ENCODE peak calls at places on chromosomes 12 and 14, in four cellular contexts. D, J, E and T are unnamed samples.

GRCh38 chr12:108729612-108730336 is 1.5 kb downstream of the CORO1C start:
- DNase-seq in D (no peak), J (peak), E (peak), T (no peak)

GRCh38 chr12:90211017-90211416 is 502.4 kb upstream of the ATP2B1 start:
- DNase-seq in E (no peak), D (peak), J (no peak), T (no peak)

GRCh38 chr12:3661028-3661427 is 91.9 kb downstream of the CRACR2A start:
- DNase-seq in D (no peak), J (no peak), E (no peak), T (no peak)

GRCh38 chr12:122866379-122866778 is 29.5 kb downstream of the VPS37B start:
- DNase-seq in J (no peak), E (no peak), D (no peak), T (no peak)

GRCh38 chr12:2535583-2536187 is 259.1 kb upstream of the FKBP4 start:
- DNase-seq in D (peak), E (no peak), J (no peak), T (no peak)

GRCh38 chr14:49623941-49624806 is 3.6 kb downstream of the MGAT2 start:
- DNase-seq in J (no peak), D (no peak), E (no peak), T (no peak)

GRCh38 chr14:92676448-92677086 is 71.9 kb downstream of the LGMN start:
- DNase-seq in J (no peak), D (no peak), E (no peak), T (no peak)

GRCh38 chr14:35229084-35229483 is 63.1 kb upstream of the PSMA6 start:
- DNase-seq in E (no peak), D (no peak), J (no peak), T (no peak)

GRCh38 chr14:35682802-35683201 is 126.3 kb downstream of the RALGAPA1 start:
- DNase-seq in E (no peak), J (no peak), D (peak), T (no peak)

GRCh38 chr12:84912191-84913142 is at the start of gene SLC6A15:
- DNase-seq in E (peak), J (peak), D (peak), T (peak)

GRCh38 chr12:84913151-84913550 is 552 bp upstream of the SLC6A15 start:
- DNase-seq in E (no peak), D (no peak), J (peak), T (peak)

GRCh38 chr12:84910549-84911241 is 1.9 kb downstream of the SLC6A15 start:
- DNase-seq in J (peak), D (no peak), E (no peak), T (peak)

GRCh38 chr12:84911331-84912190 is 1.0 kb downstream of the SLC6A15 start:
- DNase-seq in D (peak), J (peak), E (peak), T (peak)
- H2AK5ac ChIP-seq in D (no peak), J (no peak), E (no peak), T (no peak)

DNA sequence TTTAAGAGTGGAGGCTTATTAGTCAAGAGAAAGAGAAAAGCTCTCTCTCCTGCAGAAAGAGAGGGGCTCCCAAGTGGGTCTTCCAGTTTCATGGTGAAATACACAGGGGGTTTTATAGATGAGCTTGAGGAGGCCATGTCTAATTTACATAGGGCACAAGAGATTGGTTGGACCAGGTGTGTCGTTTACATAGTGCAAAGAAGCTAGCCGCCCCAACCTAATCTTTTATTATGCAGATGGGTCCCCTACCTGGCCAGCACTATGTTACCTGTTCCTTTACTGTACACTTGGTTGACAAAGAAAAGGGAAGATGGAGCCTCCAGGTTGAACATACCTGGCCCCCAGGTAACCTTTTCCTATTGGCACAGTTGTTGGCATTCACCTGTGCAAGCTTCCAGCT is 195.0 kb downstream of the PIK3C2G start:
- DNase-seq in D (no peak), E (no peak), J (no peak), T (no peak)
- H2BK5ac ChIP-seq in D (no peak), E (no peak), J (no peak), T (no peak)

DNA sequence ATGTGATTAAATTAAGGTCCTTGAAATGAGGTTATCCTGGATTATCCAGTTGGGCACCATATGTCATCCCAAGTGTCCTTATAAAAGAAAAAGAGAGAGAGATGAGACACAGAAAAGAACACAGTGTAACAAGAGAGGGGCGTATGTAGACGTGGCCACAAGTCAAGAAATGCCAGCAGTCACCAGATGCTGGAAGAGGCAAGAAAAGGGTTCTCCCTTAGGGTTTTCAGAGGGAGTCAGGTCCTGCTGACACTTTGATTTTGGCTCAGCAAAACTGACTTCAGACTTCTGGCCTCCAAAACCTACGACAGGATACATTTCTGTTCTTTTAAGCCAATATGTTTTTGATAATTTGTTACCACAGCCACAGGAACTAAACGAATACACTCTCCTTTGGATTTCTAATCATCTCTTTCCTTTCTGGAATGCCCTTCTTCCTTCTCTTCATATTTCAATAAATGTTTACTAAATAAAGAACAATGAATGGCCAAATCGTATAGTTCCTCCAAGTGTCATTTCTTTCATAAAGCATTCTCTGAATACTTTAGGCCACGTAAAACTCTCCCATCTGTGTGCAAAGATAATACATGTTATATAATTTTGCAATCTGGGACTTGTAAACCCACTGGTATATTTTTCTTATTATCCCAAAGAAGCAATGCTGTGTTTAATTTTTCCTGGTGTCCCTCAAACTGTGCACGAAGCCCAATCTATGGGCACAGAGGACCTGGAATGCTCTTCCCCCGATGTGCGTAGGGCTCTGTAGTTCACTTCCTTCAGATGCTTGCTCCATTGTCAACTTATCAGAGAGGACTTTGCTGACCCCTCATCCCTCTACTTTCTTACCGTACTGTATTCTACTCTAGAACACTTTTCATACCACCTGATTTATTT is 303.6 kb downstream of the CEP128 start:
- DNase-seq in D (no peak), E (no peak), J (no peak), T (no peak)
- H3K4me2 ChIP-seq in D (peak), E (no peak), J (no peak), T (no peak)

GRCh38 chr12:124426594-124427550 is 132.0 kb downstream of the RFLNA start:
- DNase-seq in J (no peak), E (no peak), D (no peak), T (no peak)
- H2AK5ac ChIP-seq in J (no peak), E (peak), D (no peak), T (no peak)

DNA sequence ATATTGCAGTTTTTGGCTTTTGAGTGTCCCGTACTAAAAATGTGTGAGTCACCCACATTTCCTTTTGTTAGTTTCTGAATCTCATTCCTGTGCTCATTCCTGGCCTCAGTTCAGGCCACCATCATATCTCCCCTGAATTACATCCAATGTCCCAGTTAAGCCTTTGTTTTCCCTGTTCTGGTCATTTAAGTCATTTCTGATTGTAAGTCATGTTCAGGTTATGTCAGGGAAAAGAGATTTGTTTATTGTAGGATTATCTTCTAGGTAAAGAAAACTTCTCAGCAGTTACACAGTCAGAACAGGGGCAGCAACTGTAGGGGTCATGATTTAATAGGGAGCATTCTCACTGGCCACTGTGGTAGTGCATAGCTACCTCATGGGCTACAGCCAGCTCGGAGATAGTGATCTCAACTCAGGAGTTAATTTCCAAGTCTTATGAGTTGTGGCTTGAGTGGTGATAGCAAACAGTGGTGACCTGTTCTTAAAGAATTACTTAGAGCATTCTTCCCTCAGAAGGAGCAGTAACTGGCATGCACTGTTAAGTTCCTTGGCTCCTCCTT is 6.7 kb downstream of the DDX47 start:
- DNase-seq in J (no peak), D (peak), E (no peak), T (peak)
- H2BK5ac ChIP-seq in J (no peak), D (peak), E (no peak), T (no peak)